ENCODE peak calls at places on chromosomes 5 and 9, in four cellular contexts. U is glutamatergic neuron, E is iPS-NIHi11, A is ELR. P is an unnamed sample.

GRCh38 chr5:375336-375920 is 53.9 kb downstream of the AHRR start:
- DNase-seq in U (peak), E (peak), A (no peak), P (no peak)

GRCh38 chr9:137423810-137424291 is 658 bp downstream of the NOXA1 start:
- DNase-seq in U (no peak), E (no peak), A (peak), P (no peak)

GRCh38 chr5:150519560-150519945 is 11.6 kb downstream of the NDST1 start:
- DNase-seq in U (no peak), E (no peak), A (no peak), P (no peak)

GRCh38 chr5:140362875-140363630 is 3.1 kb downstream of the SLC4A9 start:
- DNase-seq in U (peak), E (peak), A (peak), P (peak)

GRCh38 chr5:117615226-117615625 is 1040.6 kb upstream of the SEMA6A start:
- DNase-seq in U (no peak), E (no peak), A (no peak), P (no peak)

GRCh38 chr9:127921592-127922120 is 4.8 kb upstream of the ST6GALNAC4 start:
- DNase-seq in U (peak), E (peak), A (peak), P (peak)

GRCh38 chr5:168529361-168530234 is 493 bp downstream of the FBLL1 start:
- DNase-seq in U (peak), E (peak), A (no peak), P (peak)

GRCh38 chr5:172455087-172455381 is 709 bp upstream of the SH3PXD2B start:
- DNase-seq in U (no peak), E (no peak), A (no peak), P (no peak)

GRCh38 chr9:127915801-127916664 is 808 bp downstream of the ST6GALNAC4 start:
- DNase-seq in U (no peak), E (no peak), A (no peak), P (no peak)

GRCh38 chr9:137666950-137667670 is 48.3 kb downstream of the EHMT1 start:
- DNase-seq in U (no peak), E (peak), A (no peak), P (peak)

GRCh38 chr9:116978155-116978554 is 291.1 kb downstream of the TRIM32 start:
- DNase-seq in U (no peak), E (no peak), A (peak), P (no peak)

GRCh38 chr5:35540002-35540401 is 77.7 kb upstream of the SPEF2 start:
- DNase-seq in U (no peak), E (no peak), A (no peak), P (no peak)

GRCh38 chr5:148844433-148845279 is 18.2 kb downstream of the ADRB2 start:
- DNase-seq in U (no peak), E (no peak), A (peak), P (no peak)

GRCh38 chr5:173456751-173457171 is 128.5 kb upstream of the STC2 start:
- DNase-seq in U (no peak), E (no peak), A (peak), P (no peak)

GRCh38 chr9:95090871-95091573 is 226.5 kb downstream of the FANCC start:
- DNase-seq in U (no peak), E (no peak), A (no peak), P (no peak)

GRCh38 chr5:111158105-111158744 is 66.0 kb upstream of the CAMK4 start:
- DNase-seq in U (peak), E (peak), A (peak), P (peak)

GRCh38 chr5:137696481-137696880 is 39.4 kb downstream of the KLHL3 start:
- DNase-seq in U (no peak), E (no peak), A (peak), P (peak)

GRCh38 chr9:124222109-124222508 is 35.6 kb upstream of the NEK6 start:
- DNase-seq in U (no peak), E (no peak), A (no peak), P (no peak)

GRCh38 chr9:9054354-9054992 is 1254.9 kb upstream of the DMAC1 start:
- DNase-seq in U (no peak), E (no peak), A (no peak), P (no peak)

P was measured in astrocyte of the hippocampus.